ENCODE peak calls at places on chromosomes 13 and 19, in nine cellular contexts. M is IMR-90; J is breast epithelium; K is spleen; F is upper lobe of right lung; O is endodermal cell; X is CD4-positive, CD25-positive, alpha-beta regulatory T cell; R is neural progenitor cell; E is aorta. B is an unnamed sample.
A peak's percentile ranks its signal among the peaks of the same experiment; 100 is the strongest.

GRCh38 chr13:100440756-100441421 is 147.7 kb downstream of the GGACT start:
- DNase-seq in M (peak; percentile 75), J (no peak), K (no peak), F (no peak), O (no peak), X (no peak), R (no peak), E (no peak), B (no peak)

GRCh38 chr13:29684441-29684840 is 89.0 kb upstream of the SLC7A1 start:
- DNase-seq in M (peak; percentile 34), J (no peak), K (no peak), F (no peak), O (no peak), X (no peak), R (no peak), E (no peak), B (peak; percentile 30)

GRCh38 chr19:15251010-15251748 is 18.9 kb upstream of the EPHX3 start:
- DNase-seq in M (peak; percentile 85), J (no peak), K (no peak), F (no peak), O (no peak), X (no peak), R (no peak), E (peak; percentile 76), B (peak; percentile 43)

GRCh38 chr13:20142019-20142926 is 18.6 kb downstream of the GJA3 start:
- DNase-seq in M (no peak), J (no peak), K (no peak), F (no peak), O (peak; percentile 53), X (no peak), R (no peak), E (no peak), B (no peak)

GRCh38 chr19:47369923-47370625 is 21.0 kb downstream of the DHX34 start:
- DNase-seq in M (peak; percentile 74), J (no peak), K (peak; percentile 89), F (no peak), O (no peak), X (no peak), R (no peak), E (no peak), B (no peak)

GRCh38 chr19:19540707-19541515 is 2.8 kb downstream of the CILP2 start:
- DNase-seq in M (no peak), J (no peak), K (peak; percentile 87), F (peak; percentile 76), O (peak; percentile 97), X (peak; percentile 80), R (peak; percentile 76), E (no peak), B (peak; percentile 92)

GRCh38 chr13:92769064-92769463 is 457.5 kb upstream of the GPC6 start:
- DNase-seq in M (peak; percentile 4), J (no peak), K (no peak), F (no peak), O (no peak), X (no peak), R (no peak), E (no peak), B (no peak)

GRCh38 chr13:87393358-87393757 is 277.8 kb upstream of the SLITRK5 start:
- DNase-seq in M (no peak), J (no peak), K (no peak), F (no peak), O (no peak), X (no peak), R (no peak), E (no peak), B (no peak)

DNA sequence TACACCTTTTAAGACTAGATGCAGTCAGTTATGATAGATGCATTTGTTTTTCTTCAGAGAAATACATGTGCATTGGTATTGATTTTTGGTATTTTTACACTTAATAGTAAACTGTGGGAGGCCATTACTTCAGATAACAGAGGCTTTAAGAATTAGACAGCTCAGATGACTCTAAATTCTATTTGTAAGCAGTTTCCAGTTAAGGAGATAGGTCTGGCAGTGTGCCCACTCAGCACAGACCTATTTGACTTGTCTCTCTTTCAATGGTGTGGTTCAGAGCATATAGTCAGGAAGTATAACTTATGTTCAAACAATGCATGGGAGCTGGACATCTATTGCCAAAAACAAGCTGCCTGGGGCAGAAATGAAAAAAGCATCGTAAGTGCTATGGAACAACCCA is 370.7 kb downstream of the HS6ST3 start:
- DNase-seq in M (no peak), J (no peak), K (no peak), F (no peak), O (no peak), X (no peak), R (no peak), E (no peak), B (no peak)
- H3K27ac ChIP-seq in M (no peak overlapping the region), J (no peak overlapping the region), K (no peak overlapping the region), F (no peak overlapping the region), O (no peak overlapping the region), X (no peak overlapping the region), R (no peak overlapping the region), E (no peak overlapping the region), B (no peak overlapping the region)

GRCh38 chr19:34274284-34274826 is 20.0 kb downstream of the GARRE1 start:
- DNase-seq in M (peak; percentile 26), J (no peak), K (no peak), F (no peak), O (no peak), X (no peak), R (no peak), E (no peak), B (no peak)

GRCh38 chr19:34269489-34269888 is 15.1 kb downstream of the GARRE1 start:
- DNase-seq in M (no peak), J (no peak), K (no peak), F (no peak), O (no peak), X (no peak), R (no peak), E (no peak), B (no peak)

GRCh38 chr19:34273121-34273845 is 18.9 kb downstream of the GARRE1 start:
- DNase-seq in M (no peak), J (no peak), K (no peak), F (no peak), O (no peak), X (no peak), R (no peak), E (no peak), B (no peak)

GRCh38 chr19:34269081-34269480 is 14.7 kb downstream of the GARRE1 start:
- DNase-seq in M (no peak), J (no peak), K (no peak), F (no peak), O (no peak), X (no peak), R (no peak), E (no peak), B (no peak)

DNA sequence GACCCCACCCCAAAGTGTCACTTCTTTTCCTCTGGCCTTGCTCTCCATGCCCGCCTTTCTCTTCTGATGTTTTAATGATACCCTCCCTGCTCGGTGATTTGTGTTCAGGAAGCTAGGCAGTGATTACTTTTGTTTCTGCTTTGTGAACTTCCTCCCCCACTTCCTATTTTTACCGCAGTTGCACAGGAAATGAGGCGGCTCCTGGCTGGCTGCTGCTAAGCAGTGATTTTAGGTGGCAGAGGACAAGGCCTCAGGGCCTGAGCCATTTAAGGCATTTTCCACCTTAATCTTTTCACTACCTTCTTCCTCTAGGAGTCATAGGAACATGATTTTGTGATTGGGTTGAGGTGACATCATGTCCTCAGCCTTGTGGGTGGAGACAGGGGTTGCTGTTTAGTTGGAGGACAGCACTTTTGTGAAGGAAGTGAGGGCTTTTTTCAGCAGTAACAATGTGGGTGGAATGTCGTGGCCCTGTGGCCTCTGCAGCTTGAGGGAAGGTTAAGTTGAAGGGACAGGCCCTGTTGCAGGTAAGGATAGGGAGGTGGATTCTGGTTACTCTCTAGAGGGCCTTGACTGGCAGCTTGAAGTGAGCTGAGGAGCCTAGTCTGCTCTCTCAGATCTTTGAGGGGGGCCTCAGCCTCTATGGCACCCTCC is 15.7 kb downstream of the GARRE1 start:
- DNase-seq in M (peak; percentile 66), J (no peak), K (peak; percentile 91), F (peak; percentile 70), O (peak; percentile 73), X (peak; percentile 92), R (no peak), E (peak; percentile 80), B (peak; percentile 61)
- H3K27ac ChIP-seq in M (peak overlapping the region; percentile 94), J (peak overlapping the region; percentile 77), K (peak overlapping the region; percentile 67), F (peak overlapping the region; percentile 71), O (no peak overlapping the region), X (peak overlapping the region; percentile 87), R (no peak overlapping the region), E (peak overlapping the region; percentile 97), B (peak overlapping the region; percentile 78)

DNA sequence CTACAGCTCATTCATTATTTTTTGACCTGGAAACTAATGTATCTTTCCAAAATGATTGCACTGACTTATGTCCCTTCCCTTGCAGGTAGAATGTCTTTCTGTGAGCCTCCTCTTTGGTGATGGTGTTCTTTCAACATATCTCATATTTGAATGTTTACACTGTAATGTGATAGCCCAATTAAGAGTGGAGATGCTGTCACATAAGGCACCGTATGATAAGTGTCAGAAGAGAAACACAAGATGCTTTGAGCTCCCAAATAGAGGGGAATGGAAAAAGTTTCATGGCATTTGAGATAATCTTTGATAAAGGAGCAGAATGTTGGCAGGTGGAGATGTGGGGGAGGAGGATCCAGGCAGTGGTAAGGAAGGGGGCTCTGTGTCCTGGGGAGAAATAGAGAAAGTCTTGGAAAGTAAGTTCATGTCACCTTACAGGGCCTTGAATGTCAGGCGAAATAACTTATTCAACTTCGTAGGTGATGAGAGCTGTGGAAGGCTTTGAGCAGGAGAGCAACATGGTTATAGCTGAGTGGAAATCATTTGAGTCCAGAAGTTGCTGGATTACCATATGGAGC is 10.2 kb upstream of the RNF113B start:
- DNase-seq in M (no peak), J (no peak), K (no peak), F (no peak), O (no peak), X (no peak), R (no peak), E (no peak), B (no peak)
- H3K27ac ChIP-seq in M (no peak overlapping the region), J (no peak overlapping the region), K (no peak overlapping the region), F (no peak overlapping the region), O (no peak overlapping the region), X (no peak overlapping the region), R (no peak overlapping the region), E (no peak overlapping the region), B (no peak overlapping the region)

GRCh38 chr19:5014941-5015340 is 46.0 kb downstream of the KDM4B start:
- DNase-seq in M (no peak), J (no peak), K (no peak), F (no peak), O (no peak), X (no peak), R (no peak), E (no peak), B (no peak)

GRCh38 chr19:5016781-5017180 is 47.9 kb downstream of the KDM4B start:
- DNase-seq in M (no peak), J (no peak), K (no peak), F (no peak), O (no peak), X (no peak), R (no peak), E (no peak), B (no peak)

GRCh38 chr19:5016268-5016667 is 47.4 kb downstream of the KDM4B start:
- DNase-seq in M (no peak), J (no peak), K (no peak), F (no peak), O (no peak), X (no peak), R (no peak), E (no peak), B (no peak)

GRCh38 chr19:5018224-5019015 is 49.5 kb downstream of the KDM4B start:
- DNase-seq in M (peak; percentile 65), J (no peak), K (peak; percentile 42), F (no peak), O (no peak), X (no peak), R (no peak), E (no peak), B (no peak)

DNA sequence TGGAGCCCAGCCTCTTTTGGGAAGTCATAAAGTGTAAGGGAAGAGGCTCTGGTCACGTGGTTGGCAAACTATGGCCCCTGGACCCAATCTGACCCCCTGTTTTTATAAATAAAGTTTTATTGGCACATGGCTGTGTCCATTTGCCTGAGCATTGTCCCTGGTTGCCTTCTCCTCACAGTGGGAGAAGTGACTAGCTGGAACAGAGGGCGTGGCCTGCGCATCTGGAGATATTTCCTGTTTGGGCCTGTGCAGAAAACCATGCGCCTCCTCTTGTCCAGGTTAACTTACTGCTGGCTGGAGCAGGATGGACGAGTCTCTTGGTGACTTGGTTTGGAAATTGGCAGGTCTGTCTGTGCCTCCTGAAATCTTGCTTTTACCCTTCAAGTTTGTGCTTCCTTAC is 48.3 kb downstream of the KDM4B start:
- DNase-seq in M (no peak), J (no peak), K (no peak), F (no peak), O (no peak), X (no peak), R (no peak), E (no peak), B (peak; percentile 72)
- H3K27ac ChIP-seq in M (no peak overlapping the region), J (no peak overlapping the region), K (no peak overlapping the region), F (no peak overlapping the region), O (no peak overlapping the region), X (no peak overlapping the region), R (no peak overlapping the region), E (no peak overlapping the region), B (peak overlapping the region; percentile 75)

B was measured in RWPE1.